ENCODE peak calls at places on chromosomes 13 and 19, in ten cellular contexts. One of them, this sample, is unnamed.

GRCh38 chr13:25095862-25096453 is at the start of gene PABPC3:
- DNase-seq in AG08396: no peak
- DNase-seq in EL: peak
- DNase-seq in DMS153: no peak
- DNase-seq in EH: no peak
- DNase-seq in fibroblast of the aortic adventitia: no peak
- DNase-seq in activated T-helper 1 cell treated with anti-CD3 and anti-CD28 coated beads, Interleukin-2, amount 50 U/mL, for 16 hours: no peak
- DNase-seq in kidney glomerular epithelial cell: no peak
- DNase-seq in head of caudate nucleus: peak
- DNase-seq in endothelial cell: no peak
- DNase-seq in this sample: peak

GRCh38 chr13:25811506-25811905 is 240.3 kb downstream of the SHISA2 start:
- DNase-seq in fibroblast of the aortic adventitia: no peak
- DNase-seq in activated T-helper 1 cell treated with anti-CD3 and anti-CD28 coated beads, Interleukin-2, amount 50 U/mL, for 16 hours: no peak
- DNase-seq in kidney glomerular epithelial cell: no peak
- DNase-seq in EH: no peak
- DNase-seq in DMS153: no peak
- DNase-seq in AG08396: no peak
- DNase-seq in endothelial cell: no peak
- DNase-seq in head of caudate nucleus: no peak
- DNase-seq in EL: no peak
- DNase-seq in this sample: no peak

GRCh38 chr13:52463526-52463925 is 8.2 kb downstream of the CKAP2 start:
- DNase-seq in kidney glomerular epithelial cell: no peak
- DNase-seq in endothelial cell: no peak
- DNase-seq in EL: no peak
- DNase-seq in fibroblast of the aortic adventitia: no peak
- DNase-seq in head of caudate nucleus: no peak
- DNase-seq in AG08396: no peak
- DNase-seq in DMS153: no peak
- DNase-seq in EH: no peak
- DNase-seq in activated T-helper 1 cell treated with anti-CD3 and anti-CD28 coated beads, Interleukin-2, amount 50 U/mL, for 16 hours: no peak
- DNase-seq in this sample: no peak

GRCh38 chr19:41530761-41531301 is 45.1 kb upstream of the CEACAM21 start:
- DNase-seq in kidney glomerular epithelial cell: no peak
- DNase-seq in endothelial cell: peak
- DNase-seq in activated T-helper 1 cell treated with anti-CD3 and anti-CD28 coated beads, Interleukin-2, amount 50 U/mL, for 16 hours: no peak
- DNase-seq in fibroblast of the aortic adventitia: no peak
- DNase-seq in DMS153: no peak
- DNase-seq in head of caudate nucleus: no peak
- DNase-seq in EL: no peak
- DNase-seq in EH: no peak
- DNase-seq in AG08396: no peak
- DNase-seq in this sample: no peak

GRCh38 chr13:90800082-90800746 is 547.3 kb upstream of the MIR17HG start:
- DNase-seq in DMS153: no peak
- DNase-seq in kidney glomerular epithelial cell: no peak
- DNase-seq in head of caudate nucleus: peak
- DNase-seq in activated T-helper 1 cell treated with anti-CD3 and anti-CD28 coated beads, Interleukin-2, amount 50 U/mL, for 16 hours: no peak
- DNase-seq in fibroblast of the aortic adventitia: no peak
- DNase-seq in EH: no peak
- DNase-seq in EL: peak
- DNase-seq in AG08396: no peak
- DNase-seq in endothelial cell: no peak
- DNase-seq in this sample: no peak

GRCh38 chr19:42091300-42092266 is 15.6 kb downstream of the ZNF574 start:
- DNase-seq in EL: peak
- DNase-seq in activated T-helper 1 cell treated with anti-CD3 and anti-CD28 coated beads, Interleukin-2, amount 50 U/mL, for 16 hours: no peak
- DNase-seq in EH: peak
- DNase-seq in head of caudate nucleus: no peak
- DNase-seq in kidney glomerular epithelial cell: no peak
- DNase-seq in fibroblast of the aortic adventitia: peak
- DNase-seq in DMS153: peak
- DNase-seq in endothelial cell: no peak
- DNase-seq in AG08396: peak
- DNase-seq in this sample: peak

GRCh38 chr13:99606322-99607089 is 105.2 kb downstream of the TM9SF2 start:
- DNase-seq in endothelial cell: peak
- DNase-seq in AG08396: peak
- DNase-seq in head of caudate nucleus: peak
- DNase-seq in activated T-helper 1 cell treated with anti-CD3 and anti-CD28 coated beads, Interleukin-2, amount 50 U/mL, for 16 hours: peak
- DNase-seq in fibroblast of the aortic adventitia: peak
- DNase-seq in EH: peak
- DNase-seq in kidney glomerular epithelial cell: peak
- DNase-seq in EL: peak
- DNase-seq in DMS153: peak
- DNase-seq in this sample: peak

GRCh38 chr19:44604241-44604640 is 9.1 kb upstream of the IGSF23 start:
- DNase-seq in fibroblast of the aortic adventitia: no peak
- DNase-seq in head of caudate nucleus: no peak
- DNase-seq in DMS153: no peak
- DNase-seq in EH: no peak
- DNase-seq in AG08396: no peak
- DNase-seq in kidney glomerular epithelial cell: no peak
- DNase-seq in EL: no peak
- DNase-seq in endothelial cell: no peak
- DNase-seq in activated T-helper 1 cell treated with anti-CD3 and anti-CD28 coated beads, Interleukin-2, amount 50 U/mL, for 16 hours: no peak
- DNase-seq in this sample: no peak

GRCh38 chr19:56720281-56720680 is 48.7 kb upstream of the ZNF835 start:
- DNase-seq in EH: no peak
- DNase-seq in fibroblast of the aortic adventitia: no peak
- DNase-seq in kidney glomerular epithelial cell: no peak
- DNase-seq in DMS153: no peak
- DNase-seq in AG08396: no peak
- DNase-seq in endothelial cell: no peak
- DNase-seq in head of caudate nucleus: peak
- DNase-seq in EL: no peak
- DNase-seq in activated T-helper 1 cell treated with anti-CD3 and anti-CD28 coated beads, Interleukin-2, amount 50 U/mL, for 16 hours: no peak
- DNase-seq in this sample: peak

GRCh38 chr13:112968910-112969691 is at the start of gene MCF2L:
- DNase-seq in endothelial cell: no peak
- DNase-seq in DMS153: peak
- DNase-seq in kidney glomerular epithelial cell: peak
- DNase-seq in activated T-helper 1 cell treated with anti-CD3 and anti-CD28 coated beads, Interleukin-2, amount 50 U/mL, for 16 hours: peak
- DNase-seq in EL: peak
- DNase-seq in EH: peak
- DNase-seq in head of caudate nucleus: peak
- DNase-seq in fibroblast of the aortic adventitia: peak
- DNase-seq in AG08396: peak
- DNase-seq in this sample: peak

GRCh38 chr19:55136399-55137102 is 12.5 kb downstream of the TNNT1 start:
- DNase-seq in EH: no peak
- DNase-seq in head of caudate nucleus: no peak
- DNase-seq in endothelial cell: no peak
- DNase-seq in activated T-helper 1 cell treated with anti-CD3 and anti-CD28 coated beads, Interleukin-2, amount 50 U/mL, for 16 hours: no peak
- DNase-seq in EL: no peak
- DNase-seq in kidney glomerular epithelial cell: no peak
- DNase-seq in DMS153: no peak
- DNase-seq in AG08396: no peak
- DNase-seq in fibroblast of the aortic adventitia: no peak
- DNase-seq in this sample: no peak

GRCh38 chr19:34426096-34426661 is 2.0 kb upstream of the UBA2 start:
- DNase-seq in DMS153: no peak
- DNase-seq in EH: no peak
- DNase-seq in endothelial cell: no peak
- DNase-seq in fibroblast of the aortic adventitia: no peak
- DNase-seq in AG08396: no peak
- DNase-seq in EL: no peak
- DNase-seq in activated T-helper 1 cell treated with anti-CD3 and anti-CD28 coated beads, Interleukin-2, amount 50 U/mL, for 16 hours: no peak
- DNase-seq in head of caudate nucleus: no peak
- DNase-seq in kidney glomerular epithelial cell: no peak
- DNase-seq in this sample: no peak

GRCh38 chr13:26585136-26585535 is 27.7 kb downstream of the WASF3 start:
- DNase-seq in activated T-helper 1 cell treated with anti-CD3 and anti-CD28 coated beads, Interleukin-2, amount 50 U/mL, for 16 hours: no peak
- DNase-seq in fibroblast of the aortic adventitia: peak
- DNase-seq in endothelial cell: no peak
- DNase-seq in head of caudate nucleus: no peak
- DNase-seq in EH: no peak
- DNase-seq in AG08396: no peak
- DNase-seq in kidney glomerular epithelial cell: no peak
- DNase-seq in DMS153: no peak
- DNase-seq in EL: no peak
- DNase-seq in this sample: no peak

GRCh38 chr13:36076211-36076610 is 55.0 kb downstream of the DCLK1 start:
- DNase-seq in EL: no peak
- DNase-seq in kidney glomerular epithelial cell: no peak
- DNase-seq in AG08396: no peak
- DNase-seq in fibroblast of the aortic adventitia: no peak
- DNase-seq in head of caudate nucleus: no peak
- DNase-seq in activated T-helper 1 cell treated with anti-CD3 and anti-CD28 coated beads, Interleukin-2, amount 50 U/mL, for 16 hours: no peak
- DNase-seq in endothelial cell: no peak
- DNase-seq in DMS153: no peak
- DNase-seq in EH: no peak
- DNase-seq in this sample: no peak

GRCh38 chr19:29812881-29813275 is 1.1 kb downstream of the CCNE1 start:
- DNase-seq in DMS153: no peak
- DNase-seq in head of caudate nucleus: no peak
- DNase-seq in EL: no peak
- DNase-seq in AG08396: no peak
- DNase-seq in activated T-helper 1 cell treated with anti-CD3 and anti-CD28 coated beads, Interleukin-2, amount 50 U/mL, for 16 hours: no peak
- DNase-seq in kidney glomerular epithelial cell: no peak
- DNase-seq in EH: no peak
- DNase-seq in endothelial cell: no peak
- DNase-seq in fibroblast of the aortic adventitia: no peak
- DNase-seq in this sample: no peak

GRCh38 chr19:16582486-16583261 is 10.5 kb upstream of the SLC35E1 start:
- DNase-seq in EH: no peak
- DNase-seq in EL: no peak
- DNase-seq in activated T-helper 1 cell treated with anti-CD3 and anti-CD28 coated beads, Interleukin-2, amount 50 U/mL, for 16 hours: no peak
- DNase-seq in endothelial cell: no peak
- DNase-seq in AG08396: no peak
- DNase-seq in fibroblast of the aortic adventitia: no peak
- DNase-seq in DMS153: no peak
- DNase-seq in head of caudate nucleus: no peak
- DNase-seq in kidney glomerular epithelial cell: no peak
- DNase-seq in this sample: no peak

GRCh38 chr19:23777216-23777615 is 18.5 kb upstream of the ZNF681 start:
- DNase-seq in EL: no peak
- DNase-seq in DMS153: no peak
- DNase-seq in fibroblast of the aortic adventitia: no peak
- DNase-seq in activated T-helper 1 cell treated with anti-CD3 and anti-CD28 coated beads, Interleukin-2, amount 50 U/mL, for 16 hours: no peak
- DNase-seq in head of caudate nucleus: no peak
- DNase-seq in endothelial cell: no peak
- DNase-seq in EH: no peak
- DNase-seq in kidney glomerular epithelial cell: no peak
- DNase-seq in AG08396: no peak
- DNase-seq in this sample: no peak

GRCh38 chr13:27976362-27977177 is 7.5 kb upstream of the CDX2 start:
- DNase-seq in AG08396: no peak
- DNase-seq in activated T-helper 1 cell treated with anti-CD3 and anti-CD28 coated beads, Interleukin-2, amount 50 U/mL, for 16 hours: no peak
- DNase-seq in EL: no peak
- DNase-seq in kidney glomerular epithelial cell: no peak
- DNase-seq in head of caudate nucleus: no peak
- DNase-seq in endothelial cell: no peak
- DNase-seq in EH: no peak
- DNase-seq in fibroblast of the aortic adventitia: no peak
- DNase-seq in DMS153: no peak
- DNase-seq in this sample: no peak

GRCh38 chr19:58434217-58434616 is 5.7 kb downstream of the ZNF132 start:
- DNase-seq in head of caudate nucleus: no peak
- DNase-seq in endothelial cell: no peak
- DNase-seq in activated T-helper 1 cell treated with anti-CD3 and anti-CD28 coated beads, Interleukin-2, amount 50 U/mL, for 16 hours: no peak
- DNase-seq in kidney glomerular epithelial cell: no peak
- DNase-seq in AG08396: no peak
- DNase-seq in EL: no peak
- DNase-seq in fibroblast of the aortic adventitia: no peak
- DNase-seq in DMS153: no peak
- DNase-seq in EH: no peak
- DNase-seq in this sample: no peak

GRCh38 chr13:46896346-46897138 is at the start of gene HTR2A:
- DNase-seq in EH: peak
- DNase-seq in kidney glomerular epithelial cell: peak
- DNase-seq in DMS153: no peak
- DNase-seq in endothelial cell: no peak
- DNase-seq in head of caudate nucleus: peak
- DNase-seq in activated T-helper 1 cell treated with anti-CD3 and anti-CD28 coated beads, Interleukin-2, amount 50 U/mL, for 16 hours: no peak
- DNase-seq in fibroblast of the aortic adventitia: peak
- DNase-seq in EL: peak
- DNase-seq in AG08396: no peak
- DNase-seq in this sample: peak

GRCh38 chr19:52943884-52944643 is 18.6 kb downstream of the ZNF816 start:
- DNase-seq in activated T-helper 1 cell treated with anti-CD3 and anti-CD28 coated beads, Interleukin-2, amount 50 U/mL, for 16 hours: no peak
- DNase-seq in AG08396: no peak
- DNase-seq in DMS153: no peak
- DNase-seq in head of caudate nucleus: no peak
- DNase-seq in kidney glomerular epithelial cell: no peak
- DNase-seq in fibroblast of the aortic adventitia: no peak
- DNase-seq in EL: no peak
- DNase-seq in EH: no peak
- DNase-seq in endothelial cell: no peak
- DNase-seq in this sample: no peak

GRCh38 chr13:34543836-34544235 is 398.2 kb upstream of the NBEA start:
- DNase-seq in EL: no peak
- DNase-seq in endothelial cell: no peak
- DNase-seq in activated T-helper 1 cell treated with anti-CD3 and anti-CD28 coated beads, Interleukin-2, amount 50 U/mL, for 16 hours: no peak
- DNase-seq in AG08396: no peak
- DNase-seq in kidney glomerular epithelial cell: no peak
- DNase-seq in head of caudate nucleus: no peak
- DNase-seq in DMS153: no peak
- DNase-seq in EH: no peak
- DNase-seq in fibroblast of the aortic adventitia: no peak
- DNase-seq in this sample: no peak

GRCh38 chr19:18437481-18438330 is at the start of gene ISYNA1:
- DNase-seq in EL: peak
- DNase-seq in head of caudate nucleus: no peak
- DNase-seq in EH: peak
- DNase-seq in activated T-helper 1 cell treated with anti-CD3 and anti-CD28 coated beads, Interleukin-2, amount 50 U/mL, for 16 hours: peak
- DNase-seq in fibroblast of the aortic adventitia: no peak
- DNase-seq in DMS153: no peak
- DNase-seq in endothelial cell: peak
- DNase-seq in kidney glomerular epithelial cell: peak
- DNase-seq in AG08396: peak
- DNase-seq in this sample: peak

GRCh38 chr13:65275838-65276630 is 1954.1 kb downstream of the PCDH9 start:
- DNase-seq in EH: no peak
- DNase-seq in DMS153: no peak
- DNase-seq in kidney glomerular epithelial cell: no peak
- DNase-seq in endothelial cell: no peak
- DNase-seq in fibroblast of the aortic adventitia: no peak
- DNase-seq in EL: no peak
- DNase-seq in AG08396: no peak
- DNase-seq in activated T-helper 1 cell treated with anti-CD3 and anti-CD28 coated beads, Interleukin-2, amount 50 U/mL, for 16 hours: no peak
- DNase-seq in head of caudate nucleus: no peak
- DNase-seq in this sample: no peak

GRCh38 chr13:69585656-69586055 is 522.0 kb upstream of the ATXN8OS start:
- DNase-seq in fibroblast of the aortic adventitia: no peak
- DNase-seq in kidney glomerular epithelial cell: peak
- DNase-seq in EH: no peak
- DNase-seq in head of caudate nucleus: no peak
- DNase-seq in endothelial cell: no peak
- DNase-seq in AG08396: no peak
- DNase-seq in activated T-helper 1 cell treated with anti-CD3 and anti-CD28 coated beads, Interleukin-2, amount 50 U/mL, for 16 hours: no peak
- DNase-seq in DMS153: no peak
- DNase-seq in EL: no peak
- DNase-seq in this sample: no peak

GRCh38 chr19:35261356-35262100 is 7.2 kb upstream of the USF2 start:
- DNase-seq in fibroblast of the aortic adventitia: no peak
- DNase-seq in EL: no peak
- DNase-seq in kidney glomerular epithelial cell: no peak
- DNase-seq in AG08396: no peak
- DNase-seq in head of caudate nucleus: no peak
- DNase-seq in activated T-helper 1 cell treated with anti-CD3 and anti-CD28 coated beads, Interleukin-2, amount 50 U/mL, for 16 hours: no peak
- DNase-seq in DMS153: no peak
- DNase-seq in EH: no peak
- DNase-seq in endothelial cell: no peak
- DNase-seq in this sample: peak

GRCh38 chr13:97413694-97414093 is 20.3 kb upstream of the RAP2A start:
- DNase-seq in AG08396: no peak
- DNase-seq in head of caudate nucleus: no peak
- DNase-seq in fibroblast of the aortic adventitia: no peak
- DNase-seq in endothelial cell: no peak
- DNase-seq in kidney glomerular epithelial cell: no peak
- DNase-seq in EH: no peak
- DNase-seq in EL: no peak
- DNase-seq in activated T-helper 1 cell treated with anti-CD3 and anti-CD28 coated beads, Interleukin-2, amount 50 U/mL, for 16 hours: no peak
- DNase-seq in DMS153: no peak
- DNase-seq in this sample: no peak

GRCh38 chr19:57759096-57759495 is 10.4 kb upstream of the ZNF586 start:
- DNase-seq in EL: no peak
- DNase-seq in DMS153: no peak
- DNase-seq in EH: no peak
- DNase-seq in AG08396: no peak
- DNase-seq in fibroblast of the aortic adventitia: no peak
- DNase-seq in head of caudate nucleus: no peak
- DNase-seq in kidney glomerular epithelial cell: no peak
- DNase-seq in endothelial cell: no peak
- DNase-seq in activated T-helper 1 cell treated with anti-CD3 and anti-CD28 coated beads, Interleukin-2, amount 50 U/mL, for 16 hours: no peak
- DNase-seq in this sample: no peak

This sample was measured in Daoy.